ENCODE peak calls at places on chromosomes 13 and 19, in seven cellular contexts. I is stimulated activated CD4-positive, alpha-beta T cell treated with anti-CD3 and anti-CD28 coated beads, Interleukin-2, amount 100 ng/mL, for 48 hours; A is anterior cingulate cortex; N is NCI-H1092; Z is NCI-H748 treated with DMSO at 0.1 percent for 48 hours; B is SK-MEL-5; D is cardiac fibroblast. C is an unnamed sample.

GRCh38 chr13:77532983-77533382 is 2.5 kb upstream of the SCEL start:
- DNase-seq in A (no peak), D (no peak), B (no peak), I (no peak), Z (no peak), N (no peak), C (no peak)

GRCh38 chr13:51733656-51734334 is 70.2 kb downstream of the DHRS12 start:
- DNase-seq in I (no peak), N (no peak), Z (no peak), A (no peak), D (peak), B (no peak), C (no peak)

GRCh38 chr13:51249254-51249653 is 27.1 kb downstream of the FAM124A start:
- DNase-seq in B (no peak), A (no peak), I (no peak), D (no peak), N (no peak), Z (no peak), C (no peak)

GRCh38 chr13:101393140-101393539 is 23.2 kb downstream of the NALCN start:
- DNase-seq in D (no peak), N (no peak), A (no peak), I (no peak), B (no peak), Z (no peak), C (no peak)

GRCh38 chr13:59519776-59520175 is 644.0 kb downstream of the DIAPH3 start:
- DNase-seq in I (no peak), Z (no peak), N (no peak), B (no peak), A (no peak), D (peak), C (no peak)

GRCh38 chr19:52522555-52522954 is 4.9 kb upstream of the ZNF808 start:
- DNase-seq in N (no peak), I (no peak), D (no peak), A (no peak), Z (no peak), B (no peak), C (no peak)

GRCh38 chr19:58439576-58440554 is at the start of gene ZNF132:
- DNase-seq in B (peak), A (peak), I (peak), Z (peak), N (peak), D (peak), C (no peak)

GRCh38 chr19:30739394-30739793 is 367.2 kb downstream of the ZNF536 start:
- DNase-seq in N (no peak), D (no peak), B (no peak), I (no peak), Z (no peak), A (no peak), C (no peak)

GRCh38 chr13:90902255-90902654 is 445.2 kb upstream of the MIR17HG start:
- DNase-seq in A (no peak), B (no peak), N (no peak), Z (no peak), D (no peak), I (no peak), C (no peak)

GRCh38 chr13:31043891-31044657 is 111.6 kb downstream of the TEX26 start:
- DNase-seq in A (peak), Z (peak), I (peak), D (peak), N (peak), B (peak), C (peak)

GRCh38 chr13:43805681-43806128 is 18.9 kb upstream of the ENOX1 start:
- DNase-seq in N (no peak), B (peak), A (no peak), Z (no peak), D (peak), I (no peak), C (no peak)

GRCh38 chr19:5407356-5407755 is 47.9 kb upstream of the ZNRF4 start:
- DNase-seq in I (no peak), Z (no peak), N (no peak), D (peak), A (peak), B (peak), C (peak)

GRCh38 chr13:21826214-21827015 is 155.5 kb downstream of the FGF9 start:
- DNase-seq in N (no peak), B (no peak), A (no peak), D (no peak), I (no peak), Z (no peak), C (no peak)

GRCh38 chr13:84867246-84867645 is 932.0 kb downstream of the SLITRK6 start:
- DNase-seq in B (peak), Z (no peak), D (no peak), A (no peak), I (no peak), N (no peak), C (no peak)

GRCh38 chr13:32045963-32046785 is 14.6 kb downstream of the FRY start:
- DNase-seq in N (no peak), B (peak), I (no peak), D (peak), Z (peak), A (peak), C (peak)

GRCh38 chr19:13195678-13196077 is 45.5 kb downstream of the IER2 start:
- DNase-seq in B (no peak), N (no peak), D (no peak), I (peak), A (no peak), Z (no peak), C (no peak)

GRCh38 chr13:63124863-63125262 is 1709.2 kb upstream of the PCDH20 start:
- DNase-seq in B (peak), N (no peak), I (no peak), Z (peak), D (peak), A (no peak), C (no peak)

GRCh38 chr13:19587635-19588300 is 26.4 kb upstream of the TPTE2 start:
- DNase-seq in B (peak), D (peak), Z (peak), I (peak), N (no peak), A (peak), C (no peak)